ENCODE peak calls at places on chromosomes 1 and 21, in ten cellular contexts. One of them, this sample, is unnamed.

GRCh38 chr1:118986291-118986838 is 1.8 kb downstream of the TBX15 start:
- DNase-seq in cardiac fibroblast: peak; percentile 54
- DNase-seq in heart right ventricle: no peak
- DNase-seq in cardiac muscle cell: no peak
- DNase-seq in H9: no peak
- DNase-seq in breast epithelium: no peak
- DNase-seq in endodermal cell: peak; percentile 61
- DNase-seq in thoracic aorta: no peak
- DNase-seq in HFFc6: peak; percentile 23
- DNase-seq in activated CD8-positive, alpha-beta T cell treated with anti-CD3 and anti-CD28 coated beads for 36 hours: no peak
- DNase-seq in this sample: no peak

GRCh38 chr1:241612533-241613505 is 27.4 kb downstream of the CHML start:
- DNase-seq in cardiac fibroblast: peak; percentile 95
- DNase-seq in heart right ventricle: no peak
- DNase-seq in cardiac muscle cell: peak; percentile 85
- DNase-seq in H9: no peak
- DNase-seq in breast epithelium: no peak
- DNase-seq in endodermal cell: no peak
- DNase-seq in thoracic aorta: no peak
- DNase-seq in HFFc6: peak; percentile 74
- DNase-seq in activated CD8-positive, alpha-beta T cell treated with anti-CD3 and anti-CD28 coated beads for 36 hours: no peak
- DNase-seq in this sample: no peak

GRCh38 chr1:189434461-189434860 is 1043.2 kb downstream of the BRINP3 start:
- DNase-seq in cardiac fibroblast: no peak
- DNase-seq in heart right ventricle: no peak
- DNase-seq in cardiac muscle cell: no peak
- DNase-seq in H9: no peak
- DNase-seq in breast epithelium: no peak
- DNase-seq in endodermal cell: no peak
- DNase-seq in thoracic aorta: no peak
- DNase-seq in HFFc6: no peak
- DNase-seq in activated CD8-positive, alpha-beta T cell treated with anti-CD3 and anti-CD28 coated beads for 36 hours: no peak
- DNase-seq in this sample: no peak

GRCh38 chr1:223771814-223772770 is 59.8 kb downstream of the CAPN2 start:
- DNase-seq in cardiac fibroblast: peak; percentile 90
- DNase-seq in heart right ventricle: peak; percentile 74
- DNase-seq in cardiac muscle cell: peak; percentile 93
- DNase-seq in H9: peak; percentile 71
- DNase-seq in breast epithelium: no peak
- DNase-seq in endodermal cell: peak; percentile 87
- DNase-seq in thoracic aorta: peak; percentile 32
- DNase-seq in HFFc6: peak; percentile 80
- DNase-seq in activated CD8-positive, alpha-beta T cell treated with anti-CD3 and anti-CD28 coated beads for 36 hours: peak; percentile 14
- DNase-seq in this sample: no peak

GRCh38 chr1:101203812-101204540 is 32.8 kb upstream of the S1PR1 start:
- DNase-seq in cardiac fibroblast: peak; percentile 52
- DNase-seq in heart right ventricle: peak; percentile 56
- DNase-seq in cardiac muscle cell: peak; percentile 45
- DNase-seq in H9: no peak
- DNase-seq in breast epithelium: no peak
- DNase-seq in endodermal cell: no peak
- DNase-seq in thoracic aorta: no peak
- DNase-seq in HFFc6: peak; percentile 86
- DNase-seq in activated CD8-positive, alpha-beta T cell treated with anti-CD3 and anti-CD28 coated beads for 36 hours: no peak
- DNase-seq in this sample: no peak

GRCh38 chr1:84959294-84959693 is 37.6 kb downstream of the MCOLN2 start:
- DNase-seq in cardiac fibroblast: peak; percentile 10
- DNase-seq in heart right ventricle: no peak
- DNase-seq in cardiac muscle cell: no peak
- DNase-seq in H9: no peak
- DNase-seq in breast epithelium: no peak
- DNase-seq in endodermal cell: no peak
- DNase-seq in thoracic aorta: no peak
- DNase-seq in HFFc6: no peak
- DNase-seq in activated CD8-positive, alpha-beta T cell treated with anti-CD3 and anti-CD28 coated beads for 36 hours: peak; percentile 77
- DNase-seq in this sample: no peak

GRCh38 chr21:39137248-39138186 is 45.7 kb downstream of the PSMG1 start:
- DNase-seq in cardiac fibroblast: no peak
- DNase-seq in heart right ventricle: no peak
- DNase-seq in cardiac muscle cell: peak; percentile 83
- DNase-seq in H9: peak; percentile 71
- DNase-seq in breast epithelium: no peak
- DNase-seq in endodermal cell: peak; percentile 82
- DNase-seq in thoracic aorta: no peak
- DNase-seq in HFFc6: peak; percentile 58
- DNase-seq in activated CD8-positive, alpha-beta T cell treated with anti-CD3 and anti-CD28 coated beads for 36 hours: peak; percentile 15
- DNase-seq in this sample: peak; percentile 45

GRCh38 chr1:114756949-114757454 is 782 bp downstream of the CSDE1 start:
- DNase-seq in cardiac fibroblast: peak; percentile 78
- DNase-seq in heart right ventricle: no peak
- DNase-seq in cardiac muscle cell: peak; percentile 68
- DNase-seq in H9: no peak
- DNase-seq in breast epithelium: no peak
- DNase-seq in endodermal cell: no peak
- DNase-seq in thoracic aorta: peak; percentile 13
- DNase-seq in HFFc6: no peak
- DNase-seq in activated CD8-positive, alpha-beta T cell treated with anti-CD3 and anti-CD28 coated beads for 36 hours: peak; percentile 43
- DNase-seq in this sample: peak; percentile 45

GRCh38 chr1:24702511-24703293 is 42.5 kb upstream of the CLIC4 start:
- DNase-seq in cardiac fibroblast: peak; percentile 54
- DNase-seq in heart right ventricle: peak; percentile 47
- DNase-seq in cardiac muscle cell: peak; percentile 47
- DNase-seq in H9: peak; percentile 65
- DNase-seq in breast epithelium: no peak
- DNase-seq in endodermal cell: no peak
- DNase-seq in thoracic aorta: no peak
- DNase-seq in HFFc6: no peak
- DNase-seq in activated CD8-positive, alpha-beta T cell treated with anti-CD3 and anti-CD28 coated beads for 36 hours: no peak
- DNase-seq in this sample: no peak

GRCh38 chr1:60223370-60223652 is 149.7 kb upstream of the C1orf87 start:
- DNase-seq in cardiac fibroblast: no peak
- DNase-seq in heart right ventricle: no peak
- DNase-seq in cardiac muscle cell: no peak
- DNase-seq in H9: no peak
- DNase-seq in breast epithelium: no peak
- DNase-seq in endodermal cell: no peak
- DNase-seq in thoracic aorta: no peak
- DNase-seq in HFFc6: no peak
- DNase-seq in activated CD8-positive, alpha-beta T cell treated with anti-CD3 and anti-CD28 coated beads for 36 hours: no peak
- DNase-seq in this sample: no peak

GRCh38 chr1:66519988-66520387 is 14.0 kb upstream of the SGIP1 start:
- DNase-seq in cardiac fibroblast: no peak
- DNase-seq in heart right ventricle: no peak
- DNase-seq in cardiac muscle cell: no peak
- DNase-seq in H9: no peak
- DNase-seq in breast epithelium: no peak
- DNase-seq in endodermal cell: no peak
- DNase-seq in thoracic aorta: no peak
- DNase-seq in HFFc6: no peak
- DNase-seq in activated CD8-positive, alpha-beta T cell treated with anti-CD3 and anti-CD28 coated beads for 36 hours: no peak
- DNase-seq in this sample: no peak

GRCh38 chr1:40872266-40872665 is 10.1 kb upstream of the CITED4 start:
- DNase-seq in cardiac fibroblast: peak; percentile 67
- DNase-seq in heart right ventricle: no peak
- DNase-seq in cardiac muscle cell: no peak
- DNase-seq in H9: no peak
- DNase-seq in breast epithelium: no peak
- DNase-seq in endodermal cell: no peak
- DNase-seq in thoracic aorta: no peak
- DNase-seq in HFFc6: no peak
- DNase-seq in activated CD8-positive, alpha-beta T cell treated with anti-CD3 and anti-CD28 coated beads for 36 hours: no peak
- DNase-seq in this sample: no peak

GRCh38 chr21:41164981-41165650 is 2.8 kb upstream of the BACE2 start:
- DNase-seq in cardiac fibroblast: peak; percentile 42
- DNase-seq in heart right ventricle: no peak
- DNase-seq in cardiac muscle cell: peak; percentile 25
- DNase-seq in H9: no peak
- DNase-seq in breast epithelium: peak; percentile 87
- DNase-seq in endodermal cell: peak; percentile 26
- DNase-seq in thoracic aorta: no peak
- DNase-seq in HFFc6: no peak
- DNase-seq in activated CD8-positive, alpha-beta T cell treated with anti-CD3 and anti-CD28 coated beads for 36 hours: no peak
- DNase-seq in this sample: no peak

GRCh38 chr1:21966247-21967000 is 10.4 kb upstream of the CELA3B start:
- DNase-seq in cardiac fibroblast: peak; percentile 78
- DNase-seq in heart right ventricle: no peak
- DNase-seq in cardiac muscle cell: peak; percentile 36
- DNase-seq in H9: no peak
- DNase-seq in breast epithelium: no peak
- DNase-seq in endodermal cell: no peak
- DNase-seq in thoracic aorta: no peak
- DNase-seq in HFFc6: peak; percentile 77
- DNase-seq in activated CD8-positive, alpha-beta T cell treated with anti-CD3 and anti-CD28 coated beads for 36 hours: no peak
- DNase-seq in this sample: no peak

GRCh38 chr1:19925342-19926070 is 2.1 kb upstream of the PLA2G2E start:
- DNase-seq in cardiac fibroblast: no peak
- DNase-seq in heart right ventricle: no peak
- DNase-seq in cardiac muscle cell: no peak
- DNase-seq in H9: no peak
- DNase-seq in breast epithelium: no peak
- DNase-seq in endodermal cell: no peak
- DNase-seq in thoracic aorta: no peak
- DNase-seq in HFFc6: no peak
- DNase-seq in activated CD8-positive, alpha-beta T cell treated with anti-CD3 and anti-CD28 coated beads for 36 hours: no peak
- DNase-seq in this sample: no peak

GRCh38 chr21:39527664-39528381 is 76.1 kb downstream of the SH3BGR start:
- DNase-seq in cardiac fibroblast: no peak
- DNase-seq in heart right ventricle: no peak
- DNase-seq in cardiac muscle cell: no peak
- DNase-seq in H9: no peak
- DNase-seq in breast epithelium: no peak
- DNase-seq in endodermal cell: no peak
- DNase-seq in thoracic aorta: no peak
- DNase-seq in HFFc6: no peak
- DNase-seq in activated CD8-positive, alpha-beta T cell treated with anti-CD3 and anti-CD28 coated beads for 36 hours: no peak
- DNase-seq in this sample: peak; percentile 22

GRCh38 chr1:150164769-150165168 is 15.1 kb downstream of the PLEKHO1 start:
- DNase-seq in cardiac fibroblast: no peak
- DNase-seq in heart right ventricle: no peak
- DNase-seq in cardiac muscle cell: no peak
- DNase-seq in H9: no peak
- DNase-seq in breast epithelium: no peak
- DNase-seq in endodermal cell: no peak
- DNase-seq in thoracic aorta: no peak
- DNase-seq in HFFc6: no peak
- DNase-seq in activated CD8-positive, alpha-beta T cell treated with anti-CD3 and anti-CD28 coated beads for 36 hours: no peak
- DNase-seq in this sample: no peak

GRCh38 chr1:192489748-192490147 is 85.8 kb upstream of the RGS1 start:
- DNase-seq in cardiac fibroblast: peak; percentile 94
- DNase-seq in heart right ventricle: peak; percentile 64
- DNase-seq in cardiac muscle cell: peak; percentile 91
- DNase-seq in H9: peak; percentile 40
- DNase-seq in breast epithelium: peak; percentile 60
- DNase-seq in endodermal cell: no peak
- DNase-seq in thoracic aorta: peak; percentile 31
- DNase-seq in HFFc6: peak; percentile 95
- DNase-seq in activated CD8-positive, alpha-beta T cell treated with anti-CD3 and anti-CD28 coated beads for 36 hours: peak; percentile 32
- DNase-seq in this sample: peak; percentile 23

GRCh38 chr1:41364444-41365319 is 3.4 kb downstream of the FOXO6 start:
- DNase-seq in cardiac fibroblast: no peak
- DNase-seq in heart right ventricle: no peak
- DNase-seq in cardiac muscle cell: no peak
- DNase-seq in H9: no peak
- DNase-seq in breast epithelium: no peak
- DNase-seq in endodermal cell: no peak
- DNase-seq in thoracic aorta: no peak
- DNase-seq in HFFc6: no peak
- DNase-seq in activated CD8-positive, alpha-beta T cell treated with anti-CD3 and anti-CD28 coated beads for 36 hours: no peak
- DNase-seq in this sample: no peak

GRCh38 chr1:151811181-151811580 is 6.0 kb upstream of the LINGO4 start:
- DNase-seq in cardiac fibroblast: peak; percentile 70
- DNase-seq in heart right ventricle: no peak
- DNase-seq in cardiac muscle cell: peak; percentile 55
- DNase-seq in H9: no peak
- DNase-seq in breast epithelium: no peak
- DNase-seq in endodermal cell: no peak
- DNase-seq in thoracic aorta: no peak
- DNase-seq in HFFc6: no peak
- DNase-seq in activated CD8-positive, alpha-beta T cell treated with anti-CD3 and anti-CD28 coated beads for 36 hours: no peak
- DNase-seq in this sample: no peak
- TF ChIP-seq CTCF in cardiac fibroblast: no peak
- TF ChIP-seq CTCF in heart right ventricle: no peak
- TF ChIP-seq CTCF in cardiac muscle cell: no peak
- TF ChIP-seq CTCF in H9: no peak
- TF ChIP-seq CTCF in breast epithelium: no peak
- TF ChIP-seq CTCF in endodermal cell: no peak
- TF ChIP-seq CTCF in thoracic aorta: no peak
- TF ChIP-seq CTCF in HFFc6: no peak
- TF ChIP-seq CTCF in activated CD8-positive, alpha-beta T cell treated with anti-CD3 and anti-CD28 coated beads for 36 hours: no peak
- TF ChIP-seq CTCF in this sample: no peak

GRCh38 chr1:13543927-13544556 is 30.2 kb upstream of the LRRC38 start:
- DNase-seq in cardiac fibroblast: peak; percentile 29
- DNase-seq in heart right ventricle: peak; percentile 67
- DNase-seq in cardiac muscle cell: peak; percentile 28
- DNase-seq in H9: no peak
- DNase-seq in breast epithelium: peak; percentile 55
- DNase-seq in endodermal cell: peak; percentile 57
- DNase-seq in thoracic aorta: no peak
- DNase-seq in HFFc6: no peak
- DNase-seq in activated CD8-positive, alpha-beta T cell treated with anti-CD3 and anti-CD28 coated beads for 36 hours: no peak
- DNase-seq in this sample: peak; percentile 54
- TF ChIP-seq CTCF in cardiac fibroblast: peak; percentile 48
- TF ChIP-seq CTCF in heart right ventricle: peak; percentile 50
- TF ChIP-seq CTCF in cardiac muscle cell: peak; percentile 46
- TF ChIP-seq CTCF in H9: peak; percentile 27
- TF ChIP-seq CTCF in breast epithelium: peak; percentile 34
- TF ChIP-seq CTCF in endodermal cell: no peak
- TF ChIP-seq CTCF in thoracic aorta: peak; percentile 55
- TF ChIP-seq CTCF in HFFc6: peak; percentile 41
- TF ChIP-seq CTCF in activated CD8-positive, alpha-beta T cell treated with anti-CD3 and anti-CD28 coated beads for 36 hours: no peak
- TF ChIP-seq CTCF in this sample: peak; percentile 36

GRCh38 chr1:181918893-181919728 is 142.4 kb downstream of the ZNF648 start:
- DNase-seq in cardiac fibroblast: no peak
- DNase-seq in heart right ventricle: no peak
- DNase-seq in cardiac muscle cell: no peak
- DNase-seq in H9: peak; percentile 69
- DNase-seq in breast epithelium: no peak
- DNase-seq in endodermal cell: peak; percentile 89
- DNase-seq in thoracic aorta: no peak
- DNase-seq in HFFc6: no peak
- DNase-seq in activated CD8-positive, alpha-beta T cell treated with anti-CD3 and anti-CD28 coated beads for 36 hours: no peak
- DNase-seq in this sample: peak; percentile 23

DNA sequence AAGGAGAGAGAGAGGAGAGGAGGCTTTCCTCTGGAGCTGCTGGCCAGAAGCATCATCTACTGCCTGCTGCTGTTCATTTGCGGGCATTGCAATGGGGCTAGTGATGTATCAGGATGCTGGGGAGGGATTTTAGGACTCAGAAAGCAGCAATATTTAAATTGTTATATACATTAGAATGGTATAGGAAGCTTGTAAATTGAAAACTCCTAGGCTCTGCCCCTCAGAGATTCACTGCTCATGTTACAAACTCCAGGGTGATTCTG is 141.9 kb downstream of the ZNF648 start:
- DNase-seq in cardiac fibroblast: no peak
- DNase-seq in heart right ventricle: no peak
- DNase-seq in cardiac muscle cell: no peak
- DNase-seq in H9: peak; percentile 54
- DNase-seq in breast epithelium: no peak
- DNase-seq in endodermal cell: no peak
- DNase-seq in thoracic aorta: no peak
- DNase-seq in HFFc6: no peak
- DNase-seq in activated CD8-positive, alpha-beta T cell treated with anti-CD3 and anti-CD28 coated beads for 36 hours: no peak
- DNase-seq in this sample: no peak
- TF ChIP-seq CTCF in cardiac fibroblast: no peak
- TF ChIP-seq CTCF in heart right ventricle: no peak
- TF ChIP-seq CTCF in cardiac muscle cell: no peak
- TF ChIP-seq CTCF in H9: peak; percentile 69
- TF ChIP-seq CTCF in breast epithelium: no peak
- TF ChIP-seq CTCF in endodermal cell: peak; percentile 81
- TF ChIP-seq CTCF in thoracic aorta: no peak
- TF ChIP-seq CTCF in HFFc6: no peak
- TF ChIP-seq CTCF in activated CD8-positive, alpha-beta T cell treated with anti-CD3 and anti-CD28 coated beads for 36 hours: no peak
- TF ChIP-seq CTCF in this sample: no peak

GRCh38 chr1:48916121-48917069 is 139.7 kb upstream of the BEND5 start:
- DNase-seq in cardiac fibroblast: peak; percentile 64
- DNase-seq in heart right ventricle: no peak
- DNase-seq in cardiac muscle cell: peak; percentile 83
- DNase-seq in H9: peak; percentile 76
- DNase-seq in breast epithelium: no peak
- DNase-seq in endodermal cell: peak; percentile 83
- DNase-seq in thoracic aorta: no peak
- DNase-seq in HFFc6: no peak
- DNase-seq in activated CD8-positive, alpha-beta T cell treated with anti-CD3 and anti-CD28 coated beads for 36 hours: peak; percentile 4
- DNase-seq in this sample: peak; percentile 12
- TF ChIP-seq CTCF in cardiac fibroblast: peak; percentile 56
- TF ChIP-seq CTCF in heart right ventricle: peak; percentile 30
- TF ChIP-seq CTCF in cardiac muscle cell: peak; percentile 52
- TF ChIP-seq CTCF in H9: peak; percentile 53
- TF ChIP-seq CTCF in breast epithelium: peak; percentile 29
- TF ChIP-seq CTCF in endodermal cell: peak; percentile 76
- TF ChIP-seq CTCF in thoracic aorta: no peak
- TF ChIP-seq CTCF in HFFc6: peak; percentile 33
- TF ChIP-seq CTCF in activated CD8-positive, alpha-beta T cell treated with anti-CD3 and anti-CD28 coated beads for 36 hours: peak; percentile 44
- TF ChIP-seq CTCF in this sample: peak; percentile 37